ENCODE peak calls at places on chromosomes 3 and 15, in five cellular contexts. One of them, this sample, is unnamed.

GRCh38 chr15:96130734-96131133 is 199.8 kb upstream of the NR2F2 start:
- DNase-seq in A549: no peak
- DNase-seq in SK-N-SH: no peak
- DNase-seq in K562: no peak
- DNase-seq in ovary: no peak
- DNase-seq in this sample: no peak

GRCh38 chr15:40469776-40470390 is 901 bp upstream of the CHST14 start:
- DNase-seq in SK-N-SH: peak
- DNase-seq in A549: no peak
- DNase-seq in ovary: no peak
- DNase-seq in K562: no peak
- DNase-seq in this sample: no peak

GRCh38 chr3:170640737-170641171 is 54.9 kb upstream of the SLC7A14 start:
- DNase-seq in SK-N-SH: no peak
- DNase-seq in K562: no peak
- DNase-seq in A549: no peak
- DNase-seq in ovary: no peak
- DNase-seq in this sample: no peak

GRCh38 chr3:79521221-79521848 is 246.5 kb downstream of the ROBO1 start:
- DNase-seq in K562: peak
- DNase-seq in SK-N-SH: peak
- DNase-seq in A549: peak
- DNase-seq in ovary: no peak
- DNase-seq in this sample: no peak

GRCh38 chr3:36907911-36908646 is 36.8 kb downstream of the TRANK1 start:
- DNase-seq in SK-N-SH: no peak
- DNase-seq in ovary: peak
- DNase-seq in A549: peak
- DNase-seq in K562: peak
- DNase-seq in this sample: no peak

GRCh38 chr3:54003136-54003535 is 111.5 kb upstream of the SELENOK start:
- DNase-seq in SK-N-SH: no peak
- DNase-seq in ovary: no peak
- DNase-seq in K562: no peak
- DNase-seq in A549: no peak
- DNase-seq in this sample: no peak

GRCh38 chr3:33152363-33153360 is 38.8 kb downstream of the CRTAP start:
- DNase-seq in K562: no peak
- DNase-seq in SK-N-SH: no peak
- DNase-seq in A549: no peak
- DNase-seq in ovary: no peak
- DNase-seq in this sample: no peak

GRCh38 chr15:39195988-39196486 is 384.8 kb upstream of the THBS1 start:
- DNase-seq in SK-N-SH: no peak
- DNase-seq in A549: peak
- DNase-seq in ovary: no peak
- DNase-seq in K562: no peak
- DNase-seq in this sample: no peak

GRCh38 chr3:20484126-20484525 is 298.1 kb upstream of the SGO1 start:
- DNase-seq in K562: no peak
- DNase-seq in ovary: no peak
- DNase-seq in A549: no peak
- DNase-seq in SK-N-SH: no peak
- DNase-seq in this sample: no peak

GRCh38 chr3:294581-294980 is 98.0 kb downstream of the CHL1 start:
- DNase-seq in SK-N-SH: no peak
- DNase-seq in A549: no peak
- DNase-seq in K562: no peak
- DNase-seq in ovary: no peak
- DNase-seq in this sample: no peak

GRCh38 chr3:135261214-135261775 is 466.2 kb downstream of the EPHB1 start:
- DNase-seq in K562: no peak
- DNase-seq in SK-N-SH: no peak
- DNase-seq in A549: no peak
- DNase-seq in ovary: no peak
- DNase-seq in this sample: no peak

GRCh38 chr3:143128212-143128611 is 8.6 kb downstream of the CHST2 start:
- DNase-seq in A549: no peak
- DNase-seq in ovary: no peak
- DNase-seq in SK-N-SH: no peak
- DNase-seq in K562: no peak
- DNase-seq in this sample: no peak

GRCh38 chr15:73344051-73344450 is 24.7 kb downstream of the HCN4 start:
- DNase-seq in K562: no peak
- DNase-seq in SK-N-SH: no peak
- DNase-seq in A549: no peak
- DNase-seq in ovary: no peak
- DNase-seq in this sample: no peak

GRCh38 chr3:59313365-59313764 is 263.5 kb upstream of the CFAP20DC start:
- DNase-seq in ovary: peak
- DNase-seq in SK-N-SH: peak
- DNase-seq in K562: peak
- DNase-seq in A549: peak
- DNase-seq in this sample: no peak

GRCh38 chr3:76728411-76728810 is 311.5 kb upstream of the ROBO2 start:
- DNase-seq in ovary: no peak
- DNase-seq in SK-N-SH: no peak
- DNase-seq in K562: no peak
- DNase-seq in A549: no peak
- DNase-seq in this sample: no peak

GRCh38 chr3:127035672-127036071 is 52.8 kb downstream of the PLXNA1 start:
- DNase-seq in K562: no peak
- DNase-seq in SK-N-SH: no peak
- DNase-seq in A549: peak
- DNase-seq in ovary: peak
- DNase-seq in this sample: peak

GRCh38 chr3:56590814-56591213 is 33.8 kb downstream of the CCDC66 start:
- DNase-seq in SK-N-SH: no peak
- DNase-seq in K562: no peak
- DNase-seq in A549: no peak
- DNase-seq in ovary: no peak
- DNase-seq in this sample: no peak

GRCh38 chr3:185823280-185824044 is 1.4 kb downstream of the IGF2BP2 start:
- DNase-seq in K562: peak
- DNase-seq in A549: no peak
- DNase-seq in SK-N-SH: peak
- DNase-seq in ovary: peak
- DNase-seq in this sample: peak

GRCh38 chr3:108090066-108090700 is 648 bp downstream of the CD47 start:
- DNase-seq in ovary: no peak
- DNase-seq in SK-N-SH: no peak
- DNase-seq in A549: peak
- DNase-seq in K562: peak
- DNase-seq in this sample: no peak

GRCh38 chr3:66948853-66949252 is 49.3 kb upstream of the KBTBD8 start:
- DNase-seq in SK-N-SH: no peak
- DNase-seq in A549: no peak
- DNase-seq in ovary: no peak
- DNase-seq in K562: no peak
- DNase-seq in this sample: no peak

GRCh38 chr3:191959876-191960418 is 499.0 kb downstream of the PYDC2 start:
- DNase-seq in K562: no peak
- DNase-seq in SK-N-SH: no peak
- DNase-seq in A549: no peak
- DNase-seq in ovary: no peak
- DNase-seq in this sample: no peak

GRCh38 chr3:47250309-47251060 is 32.1 kb downstream of the KIF9 start:
- DNase-seq in ovary: no peak
- DNase-seq in K562: peak
- DNase-seq in A549: peak
- DNase-seq in SK-N-SH: peak
- DNase-seq in this sample: no peak

GRCh38 chr3:55571913-55572312 is 84.8 kb upstream of the WNT5A start:
- DNase-seq in A549: no peak
- DNase-seq in K562: no peak
- DNase-seq in SK-N-SH: no peak
- DNase-seq in ovary: no peak
- DNase-seq in this sample: no peak

GRCh38 chr3:149792485-149793270 is at the start of gene ANKUB1:
- DNase-seq in SK-N-SH: no peak
- DNase-seq in ovary: no peak
- DNase-seq in K562: no peak
- DNase-seq in A549: no peak
- DNase-seq in this sample: no peak

GRCh38 chr3:160319322-160319721 is 79.7 kb downstream of the IFT80 start:
- DNase-seq in ovary: no peak
- DNase-seq in A549: no peak
- DNase-seq in SK-N-SH: no peak
- DNase-seq in K562: no peak
- DNase-seq in this sample: no peak

GRCh38 chr3:39398700-39399099 is 7.8 kb upstream of the RPSA start:
- DNase-seq in A549: no peak
- DNase-seq in ovary: no peak
- DNase-seq in SK-N-SH: no peak
- DNase-seq in K562: no peak
- DNase-seq in this sample: no peak

GRCh38 chr3:32140943-32141342 is 34.5 kb downstream of the GPD1L start:
- DNase-seq in ovary: no peak
- DNase-seq in A549: no peak
- DNase-seq in K562: peak
- DNase-seq in SK-N-SH: no peak
- DNase-seq in this sample: no peak

GRCh38 chr3:43794776-43795175 is 104.0 kb downstream of the ABHD5 start:
- DNase-seq in ovary: no peak
- DNase-seq in K562: no peak
- DNase-seq in A549: no peak
- DNase-seq in SK-N-SH: no peak
- DNase-seq in this sample: no peak

GRCh38 chr3:188948658-188949400 is 222.9 kb upstream of the TPRG1 start:
- DNase-seq in A549: peak
- DNase-seq in SK-N-SH: no peak
- DNase-seq in K562: no peak
- DNase-seq in ovary: peak
- DNase-seq in this sample: no peak

GRCh38 chr3:149902498-149903139 is 68.1 kb downstream of the PFN2 start:
- DNase-seq in ovary: no peak
- DNase-seq in K562: no peak
- DNase-seq in SK-N-SH: peak
- DNase-seq in A549: no peak
- DNase-seq in this sample: no peak

GRCh38 chr3:59245300-59245878 is 195.6 kb upstream of the CFAP20DC start:
- DNase-seq in A549: no peak
- DNase-seq in SK-N-SH: no peak
- DNase-seq in ovary: no peak
- DNase-seq in K562: no peak
- DNase-seq in this sample: no peak

GRCh38 chr3:116524455-116524854 is 79.2 kb upstream of the LSAMP start:
- DNase-seq in SK-N-SH: no peak
- DNase-seq in A549: no peak
- DNase-seq in K562: no peak
- DNase-seq in ovary: no peak
- DNase-seq in this sample: no peak

GRCh38 chr15:63387741-63388468 is 6.3 kb upstream of the CA12 start:
- DNase-seq in K562: no peak
- DNase-seq in ovary: no peak
- DNase-seq in SK-N-SH: no peak
- DNase-seq in A549: no peak
- DNase-seq in this sample: no peak

GRCh38 chr3:155356594-155357370 is 63.3 kb upstream of the STRIT1 start:
- DNase-seq in ovary: no peak
- DNase-seq in A549: peak
- DNase-seq in SK-N-SH: no peak
- DNase-seq in K562: no peak
- DNase-seq in this sample: no peak
- TF ChIP-seq CTCF in ovary: no peak
- TF ChIP-seq CTCF in A549: no peak
- TF ChIP-seq CTCF in SK-N-SH: no peak
- TF ChIP-seq CTCF in K562: peak
- TF ChIP-seq CTCF in this sample: no peak

DNA sequence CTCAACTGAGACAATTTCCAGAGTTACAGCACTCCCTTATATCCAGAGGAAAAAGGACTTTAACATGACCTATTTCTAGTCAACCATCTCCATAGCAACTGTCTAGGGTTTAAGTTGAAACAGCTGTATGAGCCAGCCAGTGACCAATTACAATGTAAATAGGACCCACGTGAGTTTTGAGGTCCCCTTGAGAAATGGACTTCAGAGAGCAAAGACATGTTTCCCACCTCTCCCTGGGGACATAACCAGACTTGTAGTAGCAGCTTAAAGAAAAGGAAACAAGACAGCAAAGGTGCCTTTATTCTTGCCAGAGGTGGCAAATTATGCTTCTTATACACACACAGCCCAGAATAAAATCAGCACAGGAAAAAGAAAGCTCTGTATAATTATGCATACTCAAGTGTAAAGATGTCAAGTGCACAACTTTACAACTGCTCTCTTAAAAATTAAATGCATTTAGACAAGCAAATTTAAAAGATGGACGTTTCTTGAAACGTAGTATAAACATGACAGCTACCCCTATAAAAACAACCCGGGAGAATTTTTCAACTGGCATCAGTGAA is 40.2 kb downstream of the SUMF1 start:
- DNase-seq in SK-N-SH: peak
- DNase-seq in K562: peak
- DNase-seq in A549: peak
- DNase-seq in ovary: no peak
- DNase-seq in this sample: no peak
- TF ChIP-seq EP300 in SK-N-SH: no peak
- TF ChIP-seq EP300 in K562: no peak
- TF ChIP-seq EP300 in A549: no peak
- TF ChIP-seq EP300 in ovary: no peak
- TF ChIP-seq EP300 in this sample: no peak

DNA sequence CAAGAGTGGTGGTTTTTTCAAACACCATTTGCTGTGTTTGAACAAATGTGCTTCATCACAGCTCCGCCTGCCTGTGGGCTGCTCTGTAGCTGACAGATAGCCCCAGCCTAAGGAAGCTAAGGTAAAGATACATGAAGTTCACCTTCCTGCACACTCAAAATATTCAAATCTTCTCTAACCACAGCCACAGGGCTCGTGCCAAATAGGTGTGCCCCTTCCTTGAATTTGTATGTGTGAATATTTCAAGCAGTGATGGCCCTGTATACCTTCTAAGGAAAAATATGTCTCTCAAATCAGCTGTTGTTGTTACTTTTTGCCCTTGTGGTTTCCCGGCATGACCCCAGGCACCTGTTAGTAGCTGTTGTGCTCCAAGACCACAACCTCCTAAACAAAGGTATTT is 92.8 kb downstream of the CCNL1 start:
- DNase-seq in ovary: no peak
- DNase-seq in K562: no peak
- DNase-seq in A549: no peak
- DNase-seq in SK-N-SH: no peak
- DNase-seq in this sample: no peak
- TF ChIP-seq CTCF in ovary: no peak
- TF ChIP-seq CTCF in K562: no peak
- TF ChIP-seq CTCF in A549: no peak
- TF ChIP-seq CTCF in SK-N-SH: no peak
- TF ChIP-seq CTCF in this sample: no peak

GRCh38 chr3:68666409-68667193 is 265.7 kb downstream of the TAFA4 start:
- DNase-seq in SK-N-SH: no peak
- DNase-seq in A549: no peak
- DNase-seq in K562: no peak
- DNase-seq in ovary: no peak
- DNase-seq in this sample: no peak
- TF ChIP-seq EP300 in SK-N-SH: no peak
- TF ChIP-seq EP300 in A549: no peak
- TF ChIP-seq EP300 in K562: no peak
- TF ChIP-seq EP300 in ovary: no peak
- TF ChIP-seq EP300 in this sample: no peak

GRCh38 chr3:166697495-166697894 is 682.6 kb downstream of the ZBBX start:
- DNase-seq in A549: no peak
- DNase-seq in SK-N-SH: no peak
- DNase-seq in K562: no peak
- DNase-seq in ovary: no peak
- DNase-seq in this sample: no peak
- TF ChIP-seq CTCF in A549: no peak
- TF ChIP-seq CTCF in SK-N-SH: no peak
- TF ChIP-seq CTCF in K562: no peak
- TF ChIP-seq CTCF in ovary: no peak
- TF ChIP-seq CTCF in this sample: no peak